ENCODE peak calls at places on chromosome 21, in nine cellular contexts. O is endodermal cell, V is hepatocyte, P is astrocyte of the cerebellum, Q is stomach, J is H1, C is fibroblast of villous mesenchyme, N is activated B cell treated with CpG ODN at 0.5 μM for 24 hours, T is PC-3. A is an unnamed sample.

GRCh38 chr21:40926238-40926637 is 79.3 kb upstream of the DSCAM start:
- DNase-seq in O (no peak), V (no peak), P (no peak), Q (no peak), J (no peak), C (no peak), N (no peak), T (no peak), A (no peak)

GRCh38 chr21:28688381-28688780 is 304.3 kb downstream of the LTN1 start:
- DNase-seq in O (no peak), V (no peak), P (no peak), Q (no peak), J (no peak), C (no peak), N (no peak), T (peak; percentile 84), A (no peak)

GRCh38 chr21:44322621-44323325 is 16.4 kb downstream of the CFAP410 start:
- DNase-seq in O (no peak), V (no peak), P (no peak), Q (no peak), J (no peak), C (no peak), N (no peak), T (no peak), A (no peak)

GRCh38 chr21:37531402-37532042 is 164.9 kb downstream of the DYRK1A start:
- DNase-seq in O (no peak), V (no peak), P (no peak), Q (peak; percentile 63), J (no peak), C (no peak), N (no peak), T (peak; percentile 33), A (peak; percentile 80)

GRCh38 chr21:14382486-14382834 is 486 bp downstream of the HSPA13 start:
- DNase-seq in O (no peak), V (peak; percentile 55), P (no peak), Q (no peak), J (no peak), C (peak; percentile 41), N (no peak), T (peak; percentile 23), A (no peak)

GRCh38 chr21:44299458-44300261 is at the start of gene PFKL:
- DNase-seq in O (peak; percentile 84), V (peak; percentile 88), P (no peak), Q (peak; percentile 80), J (peak; percentile 29), C (peak; percentile 77), N (peak; percentile 80), T (peak; percentile 61), A (no peak)

GRCh38 chr21:25396135-25396711 is 211.1 kb downstream of the MRPL39 start:
- DNase-seq in O (no peak), V (no peak), P (no peak), Q (no peak), J (no peak), C (no peak), N (peak; percentile 33), T (no peak), A (no peak)

GRCh38 chr21:29436143-29436542 is 137.4 kb downstream of the BACH1 start:
- DNase-seq in O (no peak), V (no peak), P (no peak), Q (no peak), J (no peak), C (no peak), N (no peak), T (no peak), A (no peak)

GRCh38 chr21:44419679-44420078 is 35.6 kb upstream of the LRRC3 start:
- DNase-seq in O (peak; percentile 4), V (no peak), P (no peak), Q (no peak), J (no peak), C (no peak), N (no peak), T (no peak), A (no peak)

GRCh38 chr21:44547656-44548331 is 3.5 kb downstream of the KRTAP10-2 start:
- DNase-seq in O (no peak), V (no peak), P (no peak), Q (peak; percentile 21), J (no peak), C (no peak), N (no peak), T (no peak), A (no peak)

GRCh38 chr21:25307489-25307888 is 299.8 kb downstream of the MRPL39 start:
- DNase-seq in O (no peak), V (no peak), P (peak; percentile 39), Q (no peak), J (no peak), C (no peak), N (no peak), T (peak; percentile 73), A (no peak)

GRCh38 chr21:37195649-37196048 is 71.5 kb downstream of the VPS26C start:
- DNase-seq in O (no peak), V (no peak), P (no peak), Q (no peak), J (no peak), C (no peak), N (no peak), T (no peak), A (no peak)

GRCh38 chr21:24895885-24896734 is 711.2 kb downstream of the MRPL39 start:
- DNase-seq in O (peak; percentile 47), V (peak; percentile 6), P (peak; percentile 43), Q (peak; percentile 26), J (no peak), C (no peak), N (no peak), T (peak; percentile 58), A (no peak)

GRCh38 chr21:32535616-32536015 is 49.7 kb downstream of the TCP10L start:
- DNase-seq in O (no peak), V (no peak), P (no peak), Q (no peak), J (no peak), C (no peak), N (no peak), T (no peak), A (peak; percentile 49)
- TF ChIP-seq CTCF in O (no peak), V (no peak), P (no peak), Q (no peak), J (no peak), C (no peak), N (no peak), T (no peak), A (no peak)

DNA sequence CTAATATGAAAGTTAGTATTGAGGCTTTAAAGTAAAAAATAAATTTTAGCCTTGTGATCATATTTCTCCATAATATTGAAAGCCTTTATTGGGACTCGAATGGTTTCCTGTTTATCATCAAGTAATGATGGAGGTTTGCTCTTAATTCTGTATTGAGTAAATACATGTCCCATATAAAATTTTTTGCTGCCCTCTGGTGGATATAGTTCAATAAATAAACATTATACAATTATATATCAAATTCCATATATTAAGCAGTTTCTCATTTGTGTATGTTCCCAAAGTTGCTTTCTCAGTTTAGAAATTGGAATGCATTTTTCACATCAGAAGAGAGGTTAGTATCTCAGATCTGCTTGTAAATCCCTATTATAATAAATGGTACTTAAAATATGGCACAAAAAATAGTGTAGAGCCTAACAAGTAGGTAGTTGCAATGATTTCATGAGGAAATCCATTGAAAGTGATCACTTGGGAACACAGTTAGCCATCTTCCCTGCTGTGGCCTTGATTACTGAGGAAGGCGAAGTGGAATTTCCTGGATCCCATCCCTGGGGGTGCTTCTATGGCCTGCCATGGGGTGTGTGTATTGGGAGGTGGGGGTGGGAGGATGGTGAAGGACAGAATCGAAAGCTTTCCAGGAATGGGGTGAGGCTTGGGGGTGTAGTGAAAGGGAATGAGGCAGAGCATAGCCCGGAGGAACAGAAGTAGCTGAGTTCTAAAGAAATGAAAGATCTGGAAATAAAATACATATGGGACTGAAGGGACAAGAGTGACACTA is 84.1 kb upstream of the C21orf91 start:
- DNase-seq in O (peak; percentile 49), V (peak; percentile 56), P (no peak), Q (no peak), J (no peak), C (peak; percentile 56), N (no peak), T (peak; percentile 73), A (no peak)
- TF ChIP-seq CTCF in O (peak; percentile 39), V (peak; percentile 37), P (no peak), Q (no peak), J (no peak), C (peak; percentile 2), N (no peak), T (peak; percentile 49), A (peak; percentile 40)

GRCh38 chr21:39750670-39751069 is 5.7 kb downstream of the IGSF5 start:
- DNase-seq in O (peak; percentile 27), V (no peak), P (no peak), Q (no peak), J (no peak), C (no peak), N (no peak), T (no peak), A (no peak)
- TF ChIP-seq CTCF in O (no peak), V (no peak), P (no peak), Q (no peak), J (no peak), C (no peak), N (no peak), T (no peak), A (no peak)

GRCh38 chr21:39348040-39348354 is 891 bp downstream of the HMGN1 start:
- DNase-seq in O (no peak), V (no peak), P (no peak), Q (no peak), J (no peak), C (no peak), N (no peak), T (no peak), A (no peak)

GRCh38 chr21:39350094-39351006 is 1.5 kb upstream of the HMGN1 start:
- DNase-seq in O (no peak), V (no peak), P (no peak), Q (no peak), J (no peak), C (no peak), N (no peak), T (no peak), A (no peak)

GRCh38 chr21:39349211-39350093 is 564 bp upstream of the HMGN1 start:
- DNase-seq in O (peak; percentile 99), V (peak; percentile 99), P (peak; percentile 88), Q (peak; percentile 98), J (peak; percentile 84), C (peak; percentile 95), N (peak; percentile 95), T (peak; percentile 99), A (peak; percentile 99)

GRCh38 chr21:39347537-39347936 is 1.4 kb downstream of the HMGN1 start:
- DNase-seq in O (no peak), V (no peak), P (no peak), Q (no peak), J (no peak), C (no peak), N (no peak), T (no peak), A (no peak)

DNA sequence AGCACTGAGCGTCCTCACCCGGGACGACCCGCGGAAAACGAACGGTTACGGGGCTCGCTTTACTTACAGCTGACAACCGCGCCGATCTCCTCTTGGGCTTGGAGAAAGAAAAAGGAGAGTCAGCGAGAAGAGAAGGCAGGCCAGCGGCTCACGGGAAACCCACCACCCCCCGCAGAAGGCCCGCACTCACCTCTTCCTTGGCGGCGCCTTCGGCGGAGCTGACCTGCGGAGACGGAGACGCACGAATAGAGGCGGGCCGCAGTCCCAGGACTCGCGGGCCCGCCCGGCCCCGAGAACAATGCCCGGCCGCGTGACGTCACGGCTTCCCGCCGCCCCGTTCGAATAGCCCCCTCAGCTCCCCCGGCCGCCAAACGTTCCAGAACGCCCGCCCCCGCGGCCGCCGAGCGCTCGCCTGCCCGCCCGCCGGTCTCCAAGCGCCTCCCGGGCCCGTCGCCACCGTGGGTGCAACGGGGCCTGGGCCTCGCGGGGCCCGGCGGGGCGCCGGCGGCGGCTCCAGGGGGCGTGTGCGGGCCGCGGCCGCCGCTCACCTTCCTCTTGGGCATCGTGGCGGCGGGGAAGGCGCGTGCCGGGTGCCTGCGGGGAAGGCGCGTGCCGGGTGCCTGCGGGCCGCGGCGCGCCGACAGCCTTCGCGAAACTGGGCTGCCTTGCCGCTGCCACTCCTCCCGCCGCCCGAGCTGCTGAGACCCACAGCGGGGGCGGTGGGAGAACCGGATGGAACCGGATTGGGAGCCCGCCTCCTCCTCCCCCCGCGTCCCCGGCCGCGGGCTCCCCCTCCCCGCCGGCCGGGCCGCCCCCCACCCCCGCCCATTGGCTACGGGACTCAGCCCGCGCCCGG is at the start of gene HMGN1:
- DNase-seq in O (peak; percentile 91), V (peak; percentile 97), P (peak; percentile 72), Q (peak; percentile 88), J (no peak), C (peak; percentile 86), N (peak; percentile 83), T (peak; percentile 67), A (peak; percentile 97)
- TF ChIP-seq CTCF in O (no peak), V (no peak), P (no peak), Q (no peak), J (no peak), C (no peak), N (no peak), T (no peak), A (no peak)